ENCODE peak calls at places on chromosome 11, in four cellular contexts. S is astrocyte of the cerebellum, A is substantia nigra, T is T-helper 9 cell. Q is an unnamed sample.

GRCh38 chr11:44861829-44862545 is 88.7 kb downstream of the TP53I11 start:
- DNase-seq in A (no peak), S (peak), T (peak), Q (peak)

GRCh38 chr11:126546191-126546590 is 190.7 kb downstream of the ST3GAL4 start:
- DNase-seq in T (no peak), A (no peak), S (no peak), Q (no peak)

GRCh38 chr11:82701847-82702520 is 31.7 kb downstream of the FAM181B start:
- DNase-seq in T (no peak), A (peak), S (peak), Q (no peak)

GRCh38 chr11:2837096-2837601 is 48.4 kb downstream of the CDKN1C start:
- DNase-seq in T (no peak), A (no peak), S (no peak), Q (no peak)

GRCh38 chr11:112806876-112807275 is 154.3 kb upstream of the NCAM1 start:
- DNase-seq in S (no peak), A (no peak), T (no peak), Q (no peak)

GRCh38 chr11:89608234-89608966 is 101.7 kb upstream of the TRIM77 start:
- DNase-seq in T (no peak), A (no peak), S (no peak), Q (no peak)

GRCh38 chr11:102338479-102339010 is 8.5 kb upstream of the BIRC2 start:
- DNase-seq in T (no peak), S (no peak), A (no peak), Q (no peak)

GRCh38 chr11:58567889-58568512 is 7.7 kb downstream of the LPXN start:
- DNase-seq in S (peak), A (no peak), T (peak), Q (peak)

GRCh38 chr11:64268028-64268686 is 16.3 kb downstream of the BAD start:
- DNase-seq in A (no peak), S (no peak), T (no peak), Q (no peak)

GRCh38 chr11:34284836-34285235 is 73.0 kb downstream of the ABTB2 start:
- DNase-seq in A (no peak), S (no peak), T (no peak), Q (no peak)

GRCh38 chr11:117903505-117904382 is 25.5 kb downstream of the TMPRSS13 start:
- DNase-seq in T (no peak), S (no peak), A (no peak), Q (no peak)

GRCh38 chr11:125364085-125364822 is 131.8 kb downstream of the FEZ1 start:
- DNase-seq in A (no peak), S (no peak), T (no peak), Q (no peak)

GRCh38 chr11:74452366-74452765 is 15.0 kb downstream of the KCNE3 start:
- DNase-seq in A (no peak), T (no peak), S (no peak), Q (no peak)

GRCh38 chr11:2547806-2548205 is 103.0 kb downstream of the KCNQ1 start:
- DNase-seq in S (no peak), T (no peak), A (no peak), Q (no peak)

Q was measured in T-helper 1 cell.